ENCODE peak calls at places on chromosomes 5 and 9, in six cellular contexts. W is T-helper 2 cell, D is nephron progenitor cell, O is pancreas, R is ELF-1, N is stromal cell of bone marrow. H is an unnamed sample.

GRCh38 chr5:54024466-54024865 is 285.9 kb downstream of the ARL15 start:
- DNase-seq in N (no peak), D (no peak), O (no peak), W (no peak), R (no peak), H (no peak)

GRCh38 chr5:638501-639252 is 26.5 kb downstream of the CEP72 start:
- DNase-seq in O (no peak), D (no peak), R (no peak), N (no peak), W (no peak), H (no peak)

GRCh38 chr9:86126998-86127972 is 27.9 kb upstream of the GOLM1 start:
- DNase-seq in R (peak; percentile 98), W (no peak), D (peak; percentile 83), N (peak; percentile 83), O (peak; percentile 96), H (peak; percentile 76)

GRCh38 chr9:127520941-127521918 is 69.9 kb downstream of the LRSAM1 start:
- DNase-seq in W (no peak), O (no peak), R (peak; percentile 53), N (peak; percentile 51), D (peak; percentile 10), H (no peak)

GRCh38 chr9:98602839-98603238 is 105.9 kb downstream of the GABBR2 start:
- DNase-seq in W (no peak), R (no peak), N (no peak), O (no peak), D (no peak), H (no peak)

GRCh38 chr9:33480094-33480493 is 6.4 kb upstream of the NOL6 start:
- DNase-seq in R (no peak), D (no peak), W (no peak), O (no peak), N (no peak), H (no peak)

GRCh38 chr5:140800816-140801493 is at the start of gene PCDHA3:
- DNase-seq in W (no peak), N (peak; percentile 8), R (no peak), O (no peak), D (no peak), H (no peak)

GRCh38 chr9:120482424-120483186 is 97.4 kb downstream of the CDK5RAP2 start:
- DNase-seq in R (no peak), W (no peak), N (no peak), D (no peak), O (no peak), H (no peak)

GRCh38 chr5:157172408-157172807 is 6.3 kb upstream of the GARIN3 start:
- DNase-seq in N (no peak), W (peak; percentile 74), D (no peak), O (no peak), R (peak; percentile 15), H (no peak)

GRCh38 chr9:36772449-36773370 is 200.0 kb downstream of the MELK start:
- DNase-seq in R (no peak), O (no peak), D (peak; percentile 36), N (peak; percentile 2), W (no peak), H (peak; percentile 65)

GRCh38 chr9:14350766-14351165 is 36.8 kb upstream of the NFIB start:
- DNase-seq in O (no peak), W (no peak), D (no peak), N (no peak), R (peak; percentile 18), H (no peak)